ENCODE peak calls at places on chromosomes 3 and 15, in eight cellular contexts. R, S, C, J, N, X, P and K are unnamed samples.

GRCh38 chr15:94412979-94413741 is 181.8 kb downstream of the MCTP2 start:
- DNase-seq in X (no peak), S (no peak), R (peak), N (peak), P (no peak), C (no peak), J (no peak), K (no peak)

GRCh38 chr15:69160976-69161877 is 792 bp downstream of the GLCE start:
- DNase-seq in R (peak), J (peak), N (peak), P (no peak), C (peak), S (no peak), X (no peak), K (no peak)

GRCh38 chr3:24510030-24510648 is 15.5 kb upstream of the THRB start:
- DNase-seq in N (no peak), R (no peak), S (no peak), X (no peak), C (no peak), J (no peak), P (no peak), K (no peak)

GRCh38 chr3:171268677-171269076 is 191.5 kb downstream of the TNIK start:
- DNase-seq in S (no peak), R (no peak), N (no peak), C (no peak), J (no peak), X (no peak), P (no peak), K (no peak)

GRCh38 chr15:41285285-41285684 is 47.1 kb downstream of the OIP5 start:
- DNase-seq in R (no peak), C (no peak), S (no peak), X (no peak), N (no peak), J (no peak), P (no peak), K (no peak)

GRCh38 chr3:173173652-173174051 is 32.6 kb upstream of the SPATA16 start:
- DNase-seq in X (no peak), S (no peak), N (no peak), J (no peak), P (no peak), C (no peak), R (no peak), K (no peak)

GRCh38 chr3:191148131-191148530 is 50.9 kb upstream of the OSTN start:
- DNase-seq in X (peak), R (no peak), J (no peak), S (no peak), N (no peak), P (no peak), C (no peak), K (no peak)

GRCh38 chr3:42649783-42650182 is 3.7 kb upstream of the ZBTB47 start:
- DNase-seq in X (no peak), P (no peak), C (no peak), R (no peak), J (no peak), N (no peak), S (no peak), K (no peak)

GRCh38 chr3:38645601-38646000 is 3.9 kb downstream of the SCN5A start:
- DNase-seq in N (no peak), R (no peak), C (peak), S (peak), J (no peak), P (no peak), X (no peak), K (no peak)

GRCh38 chr3:51622402-51622801 is 48.6 kb upstream of the TEX264 start:
- DNase-seq in S (no peak), X (no peak), P (no peak), R (no peak), N (peak), C (no peak), J (no peak), K (no peak)

GRCh38 chr15:44427756-44428724 is 611 bp downstream of the CTDSPL2 start:
- DNase-seq in C (no peak), N (peak), X (no peak), J (no peak), P (no peak), S (no peak), R (no peak), K (no peak)

GRCh38 chr3:72487946-72488735 is 360.1 kb downstream of the SHQ1 start:
- DNase-seq in C (no peak), R (no peak), S (no peak), X (no peak), P (no peak), N (peak), J (no peak), K (no peak)

GRCh38 chr15:82298520-82298919 is 35.9 kb downstream of the SAXO2 start:
- DNase-seq in X (no peak), J (no peak), C (no peak), N (no peak), P (no peak), S (no peak), R (no peak), K (no peak)

GRCh38 chr15:80580107-80580506 is 115.0 kb upstream of the ABHD17C start:
- DNase-seq in C (peak), P (no peak), X (peak), R (no peak), J (no peak), S (no peak), N (peak), K (no peak)

GRCh38 chr3:100260081-100260684 is 609 bp upstream of the TBC1D23 start:
- DNase-seq in N (peak), P (no peak), R (no peak), C (peak), J (peak), S (peak), X (no peak), K (no peak)

GRCh38 chr3:47427866-47428265 is 47.0 kb downstream of the PTPN23 start:
- DNase-seq in R (no peak), J (peak), N (no peak), S (no peak), P (no peak), X (no peak), C (no peak), K (no peak)

GRCh38 chr3:14915636-14916222 is 31.7 kb upstream of the NR2C2 start:
- DNase-seq in N (no peak), P (no peak), X (no peak), J (no peak), S (no peak), R (no peak), C (no peak), K (no peak)

DNA sequence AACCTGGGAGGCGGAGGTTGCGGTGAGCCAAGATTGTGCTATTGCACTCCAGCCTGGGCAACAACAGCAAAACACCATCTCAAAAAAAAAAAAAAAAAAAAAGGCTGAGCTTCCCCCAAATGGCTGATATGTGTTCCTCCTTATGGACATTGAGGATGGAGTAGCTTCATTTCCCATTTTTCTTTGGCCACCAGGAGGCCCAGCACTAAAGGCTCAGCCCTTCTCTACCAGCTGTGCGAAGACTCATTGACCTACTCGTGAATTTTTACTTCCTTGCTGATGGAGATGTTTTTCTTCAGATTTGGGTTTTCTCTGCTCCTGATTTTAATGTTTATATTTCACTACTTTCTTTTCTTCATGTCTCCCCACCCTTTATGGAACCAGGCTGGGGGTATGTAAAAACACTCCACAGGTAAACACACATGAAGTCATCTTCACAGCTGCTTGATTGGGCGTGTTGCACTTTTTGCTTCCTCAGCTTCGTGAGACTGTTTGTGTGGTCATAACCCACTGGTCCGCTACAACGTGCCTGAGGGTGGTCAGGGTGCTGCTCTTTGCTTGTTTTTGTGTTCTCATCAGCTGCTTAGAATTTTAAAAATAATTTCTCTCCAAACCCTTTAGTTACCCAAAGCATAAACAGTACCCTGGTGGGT is 13.5 kb downstream of the SEMA4B start:
- DNase-seq in R (no peak), N (no peak), P (no peak), C (no peak), S (no peak), X (no peak), J (no peak), K (no peak)
- TF ChIP-seq CTCF in R (no peak), N (peak), P (peak), C (no peak), S (no peak), X (peak), J (no peak), K (no peak)

DNA sequence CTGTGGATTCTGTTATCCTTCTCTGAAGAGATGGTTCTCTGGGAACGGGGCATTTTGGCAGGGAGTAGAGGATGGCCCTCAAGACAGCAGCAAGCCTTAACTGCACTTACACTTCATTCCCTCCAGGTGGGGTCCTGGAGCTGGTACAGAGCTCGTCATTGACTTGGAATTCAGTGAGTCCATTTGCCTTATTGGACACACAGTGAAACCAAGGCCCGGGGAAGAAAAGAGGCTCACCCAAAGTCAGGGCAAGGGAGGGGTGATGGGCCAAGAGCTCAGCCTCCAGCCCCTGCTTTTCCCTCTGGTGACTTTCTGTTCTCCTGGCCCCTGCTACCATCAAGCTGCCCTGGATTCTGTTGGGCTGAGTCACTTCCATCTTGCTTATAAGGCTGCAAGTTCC is 125.6 kb downstream of the ETFA start:
- DNase-seq in X (peak), N (peak), R (peak), P (peak), S (no peak), J (no peak), C (no peak), K (no peak)
- TF ChIP-seq CTCF in X (peak), N (peak), R (peak), P (peak), S (peak), J (peak), C (no peak), K (peak)

GRCh38 chr3:37453393-37454391 is 279.3 kb upstream of the LRRFIP2 start:
- DNase-seq in R (peak), X (no peak), P (no peak), C (peak), S (peak), J (peak), N (no peak), K (no peak)
- TF ChIP-seq CTCF in R (no peak), X (no peak), P (no peak), C (no peak), S (peak), J (peak), N (peak), K (peak)

DNA sequence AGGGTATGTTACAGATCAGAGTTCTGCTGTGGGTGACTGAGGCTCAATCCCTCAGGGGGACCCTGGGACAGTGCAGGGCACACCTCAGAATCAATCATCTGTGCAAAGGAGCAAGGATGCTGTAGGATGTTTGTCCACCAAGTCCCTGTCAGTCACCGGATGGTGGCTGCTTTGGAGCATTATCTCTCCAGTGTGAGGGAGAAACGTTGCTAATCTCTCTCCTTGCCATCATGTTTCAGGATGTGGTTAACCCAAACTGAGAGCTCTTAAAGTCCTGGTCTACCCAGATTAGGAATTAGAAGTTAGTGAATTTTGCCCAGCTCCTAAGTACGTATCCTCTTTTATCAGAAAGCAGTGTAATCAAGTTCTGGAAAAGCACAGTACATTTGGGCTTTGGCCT is 26.2 kb upstream of the LRRC3B start:
- DNase-seq in X (no peak), C (no peak), S (no peak), N (no peak), J (no peak), R (no peak), P (no peak), K (no peak)
- TF ChIP-seq CTCF in X (no peak), C (no peak), S (no peak), N (no peak), J (no peak), R (no peak), P (no peak), K (no peak)

GRCh38 chr15:100385300-100385699 is 43.5 kb upstream of the ADAMTS17 start:
- DNase-seq in C (no peak), X (no peak), J (no peak), S (no peak), N (no peak), P (no peak), R (no peak), K (no peak)

GRCh38 chr15:100384108-100384410 is 42.3 kb upstream of the ADAMTS17 start:
- DNase-seq in X (no peak), R (no peak), J (no peak), P (no peak), N (no peak), C (no peak), S (no peak), K (no peak)

GRCh38 chr15:100383302-100384107 is 41.7 kb upstream of the ADAMTS17 start:
- DNase-seq in P (no peak), X (peak), J (no peak), S (no peak), R (peak), C (no peak), N (peak), K (no peak)
- TF ChIP-seq CTCF in P (peak), X (peak), J (peak), S (peak), R (peak), C (no peak), N (no peak), K (no peak)

GRCh38 chr15:96345560-96346389 is 15.3 kb downstream of the NR2F2 start:
- DNase-seq in J (peak), N (peak), P (no peak), C (peak), R (peak), X (peak), S (peak), K (no peak)
- TF ChIP-seq CTCF in J (peak), N (peak), P (peak), C (no peak), R (no peak), X (peak), S (peak), K (no peak)

DNA sequence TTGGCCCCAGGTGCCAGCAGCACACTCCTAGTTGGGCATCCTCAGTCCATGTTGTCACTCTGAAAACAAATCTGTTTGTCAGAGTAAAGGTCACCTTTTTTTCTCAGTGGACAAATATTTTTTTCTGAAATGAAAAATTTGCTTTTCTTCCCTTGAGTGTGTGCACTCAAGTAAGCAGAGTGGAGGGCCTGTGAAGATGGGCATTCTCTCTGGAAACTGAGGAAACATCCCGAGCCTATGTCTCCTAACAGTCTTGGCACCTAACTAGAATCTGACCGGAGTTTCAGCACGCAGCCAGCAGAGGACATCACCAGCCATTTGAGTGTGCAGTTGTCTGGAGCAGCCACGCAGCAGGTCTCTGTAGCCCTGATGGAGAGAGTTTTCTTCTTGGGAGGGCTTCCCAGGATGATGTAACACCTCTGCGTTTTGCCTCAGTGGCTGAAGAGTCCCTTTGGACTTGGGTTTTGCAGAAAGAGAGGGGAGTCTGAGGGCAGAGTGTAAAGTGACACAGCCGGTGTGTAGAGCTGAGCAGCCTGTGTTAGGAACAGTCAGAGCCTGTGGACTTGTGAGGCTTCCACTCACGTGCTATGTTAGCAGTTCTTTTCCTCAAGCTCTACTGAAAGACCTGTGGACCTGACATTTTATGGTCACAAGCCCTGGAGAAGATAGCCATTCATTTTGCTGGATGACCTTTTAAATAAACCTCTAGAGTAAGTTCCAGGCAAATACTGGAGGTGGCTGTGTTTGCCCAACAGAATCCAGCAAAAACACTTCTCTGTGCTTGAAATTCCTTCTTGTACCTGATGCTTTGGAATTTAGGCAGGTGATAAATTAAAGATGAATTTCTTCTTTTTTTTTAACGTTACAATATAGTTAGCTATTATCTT is 51.6 kb downstream of the ABHD2 start:
- DNase-seq in S (no peak), P (no peak), X (peak), R (no peak), N (peak), J (peak), C (no peak), K (no peak)
- TF ChIP-seq CTCF in S (peak), P (peak), X (peak), R (no peak), N (peak), J (peak), C (no peak), K (no peak)

GRCh38 chr15:91952216-91952615 is 98.7 kb downstream of the SLCO3A1 start:
- DNase-seq in N (no peak), J (no peak), P (no peak), S (no peak), R (no peak), X (no peak), C (no peak), K (no peak)

GRCh38 chr15:91950054-91950453 is 96.5 kb downstream of the SLCO3A1 start:
- DNase-seq in X (no peak), P (no peak), N (no peak), S (no peak), J (no peak), C (no peak), R (no peak), K (no peak)

GRCh38 chr15:91949361-91949760 is 95.9 kb downstream of the SLCO3A1 start:
- DNase-seq in X (no peak), P (no peak), J (no peak), S (no peak), N (no peak), R (no peak), C (no peak), K (no peak)

GRCh38 chr15:91953432-91953831 is 99.9 kb downstream of the SLCO3A1 start:
- DNase-seq in C (peak), R (no peak), N (no peak), P (no peak), J (no peak), X (no peak), S (no peak), K (no peak)

GRCh38 chr15:91950631-91951384 is 97.3 kb downstream of the SLCO3A1 start:
- DNase-seq in X (no peak), N (peak), C (no peak), R (no peak), J (no peak), P (no peak), S (no peak), K (no peak)
- TF ChIP-seq CTCF in X (no peak), N (peak), C (no peak), R (no peak), J (no peak), P (peak), S (no peak), K (peak)

GRCh38 chr3:133866141-133866540 is 29.5 kb downstream of the RAB6B start:
- DNase-seq in P (no peak), N (no peak), C (peak), R (no peak), S (no peak), X (no peak), J (no peak), K (no peak)

GRCh38 chr3:133868166-133868565 is 27.5 kb downstream of the RAB6B start:
- DNase-seq in N (no peak), P (no peak), X (no peak), C (peak), J (no peak), R (no peak), S (no peak), K (no peak)

GRCh38 chr3:133863865-133864264 is 31.8 kb downstream of the RAB6B start:
- DNase-seq in X (no peak), R (no peak), C (peak), P (no peak), S (no peak), J (no peak), N (no peak), K (no peak)

GRCh38 chr3:133864616-133865015 is 31.1 kb downstream of the RAB6B start:
- DNase-seq in C (peak), N (no peak), X (no peak), S (no peak), J (no peak), P (no peak), R (no peak), K (no peak)

GRCh38 chr3:133865136-133865855 is 30.4 kb downstream of the RAB6B start:
- DNase-seq in P (no peak), J (no peak), S (no peak), N (no peak), X (no peak), C (peak), R (no peak), K (no peak)
- TF ChIP-seq CTCF in P (no peak), J (no peak), S (no peak), N (no peak), X (peak), C (no peak), R (no peak), K (no peak)

GRCh38 chr15:31439328-31439727 is 112.7 kb downstream of the KLF13 start:
- DNase-seq in X (no peak), C (peak), N (no peak), S (no peak), J (peak), P (no peak), R (peak), K (no peak)
- TF ChIP-seq CTCF in X (peak), C (no peak), N (no peak), S (peak), J (peak), P (no peak), R (peak), K (no peak)